ENCODE peak calls at places on chromosomes 7 and 10, in ten cellular contexts. L is heart left ventricle, M is PC-3, C is GM13976, P is epithelial cell of esophagus, E is A549, T is OCI-LY7, Z is left ventricle myocardium inferior, I is cardiac fibroblast, D is astrocyte of the spinal cord. O is an unnamed sample.

GRCh38 chr7:115135769-115136410 is 214.0 kb downstream of the MDFIC start:
- DNase-seq in P (peak), M (peak), E (no peak), Z (no peak), C (no peak), D (peak), L (no peak), T (no peak), I (no peak), O (no peak)

GRCh38 chr7:75892634-75893272 is 13.9 kb downstream of the RHBDD2 start:
- DNase-seq in E (no peak), D (no peak), Z (peak), T (no peak), L (peak), I (peak), M (no peak), C (no peak), P (peak), O (no peak)

GRCh38 chr10:61438141-61438984 is 14.8 kb downstream of the TMEM26 start:
- DNase-seq in C (no peak), P (no peak), D (peak), L (no peak), E (no peak), Z (no peak), T (no peak), I (peak), M (peak), O (peak)

GRCh38 chr10:62071846-62072281 is 170.4 kb downstream of the ARID5B start:
- DNase-seq in L (no peak), D (peak), Z (no peak), C (no peak), T (no peak), E (no peak), I (peak), M (peak), P (no peak), O (no peak)

GRCh38 chr10:79066460-79067240 is 2.1 kb upstream of the ZMIZ1 start:
- DNase-seq in I (peak), D (peak), T (no peak), P (peak), Z (no peak), C (peak), M (peak), E (peak), L (peak), O (no peak)

GRCh38 chr7:14449291-14449690 is 453.3 kb downstream of the DGKB start:
- DNase-seq in D (no peak), L (no peak), E (no peak), T (no peak), M (no peak), P (no peak), C (no peak), I (no peak), Z (no peak), O (no peak)

GRCh38 chr7:154390961-154391360 is 338.8 kb downstream of the DPP6 start:
- DNase-seq in C (no peak), T (no peak), Z (no peak), L (no peak), M (no peak), P (no peak), E (no peak), I (no peak), D (no peak), O (no peak)

GRCh38 chr7:39353615-39354376 is 212.4 kb upstream of the YAE1 start:
- DNase-seq in M (no peak), L (no peak), T (no peak), Z (peak), D (peak), C (no peak), I (peak), P (peak), E (no peak), O (no peak)

GRCh38 chr7:46948776-46949175 is 633.1 kb downstream of the TNS3 start:
- DNase-seq in C (no peak), I (no peak), Z (no peak), M (no peak), P (no peak), L (no peak), E (no peak), D (no peak), T (no peak), O (no peak)

GRCh38 chr7:124843336-124843735 is 77.7 kb upstream of the GPR37 start:
- DNase-seq in Z (no peak), D (no peak), L (no peak), E (no peak), T (no peak), P (no peak), I (no peak), C (no peak), M (no peak), O (no peak)

GRCh38 chr7:108294595-108294994 is 161.6 kb downstream of the NRCAM start:
- DNase-seq in L (no peak), Z (no peak), I (peak), E (no peak), D (no peak), C (peak), T (peak), M (no peak), P (no peak), O (no peak)

GRCh38 chr10:59362991-59363390 is 642 bp upstream of the FAM13C start:
- DNase-seq in D (peak), P (peak), E (no peak), C (no peak), Z (peak), M (peak), L (peak), I (peak), T (no peak), O (no peak)

GRCh38 chr10:30821994-30822692 is 192.6 kb upstream of the LYZL2 start:
- DNase-seq in T (no peak), I (no peak), D (no peak), L (no peak), C (no peak), Z (no peak), M (no peak), P (no peak), E (no peak), O (no peak)

GRCh38 chr10:83961620-83962019 is 177.7 kb upstream of the GHITM start:
- DNase-seq in Z (no peak), D (no peak), T (no peak), I (no peak), E (no peak), C (no peak), M (no peak), P (no peak), L (no peak), O (no peak)
- TF ChIP-seq CTCF in Z (no peak), D (no peak), T (no peak), I (no peak), E (no peak), C (no peak), M (no peak), P (no peak), L (no peak), O (no peak)

GRCh38 chr7:100057006-100057405 is 7.4 kb downstream of the ZSCAN21 start:
- DNase-seq in C (no peak), P (no peak), Z (no peak), L (no peak), D (no peak), I (no peak), T (no peak), E (no peak), M (no peak), O (no peak)

GRCh38 chr7:100048680-100049079 is 894 bp upstream of the ZSCAN21 start:
- DNase-seq in D (no peak), E (no peak), L (no peak), I (no peak), C (no peak), T (no peak), M (no peak), P (peak), Z (no peak), O (no peak)

GRCh38 chr7:100049441-100050291 is at the start of gene ZSCAN21:
- DNase-seq in Z (peak), E (peak), T (peak), D (peak), P (peak), I (peak), C (peak), M (peak), L (peak), O (peak)

GRCh38 chr7:100051611-100052010 is 2.0 kb downstream of the ZSCAN21 start:
- DNase-seq in M (no peak), I (no peak), Z (no peak), P (no peak), D (no peak), E (no peak), C (no peak), L (no peak), T (no peak), O (no peak)

GRCh38 chr7:100053201-100053600 is 3.6 kb downstream of the ZSCAN21 start:
- DNase-seq in P (peak), I (peak), Z (no peak), M (peak), L (no peak), C (peak), E (peak), T (peak), D (peak), O (peak)
- TF ChIP-seq CTCF in P (peak), I (peak), Z (peak), M (peak), L (peak), C (no peak), E (peak), T (peak), D (peak), O (peak)

GRCh38 chr10:43118631-43119415 is 19.4 kb upstream of the CSGALNACT2 start:
- DNase-seq in T (no peak), D (no peak), Z (no peak), M (no peak), E (no peak), P (no peak), I (no peak), L (peak), C (no peak), O (no peak)

GRCh38 chr10:43117777-43118583 is 20.3 kb upstream of the CSGALNACT2 start:
- DNase-seq in I (no peak), L (peak), C (no peak), Z (no peak), M (no peak), T (no peak), P (no peak), D (no peak), E (no peak), O (no peak)

GRCh38 chr10:43120948-43121290 is 17.3 kb upstream of the CSGALNACT2 start:
- DNase-seq in Z (no peak), I (peak), L (peak), E (no peak), P (no peak), C (peak), M (no peak), D (no peak), T (peak), O (no peak)

GRCh38 chr10:43120116-43120947 is 17.9 kb upstream of the CSGALNACT2 start:
- DNase-seq in Z (no peak), I (no peak), T (no peak), P (no peak), C (no peak), L (peak), E (no peak), D (no peak), M (no peak), O (no peak)

DNA sequence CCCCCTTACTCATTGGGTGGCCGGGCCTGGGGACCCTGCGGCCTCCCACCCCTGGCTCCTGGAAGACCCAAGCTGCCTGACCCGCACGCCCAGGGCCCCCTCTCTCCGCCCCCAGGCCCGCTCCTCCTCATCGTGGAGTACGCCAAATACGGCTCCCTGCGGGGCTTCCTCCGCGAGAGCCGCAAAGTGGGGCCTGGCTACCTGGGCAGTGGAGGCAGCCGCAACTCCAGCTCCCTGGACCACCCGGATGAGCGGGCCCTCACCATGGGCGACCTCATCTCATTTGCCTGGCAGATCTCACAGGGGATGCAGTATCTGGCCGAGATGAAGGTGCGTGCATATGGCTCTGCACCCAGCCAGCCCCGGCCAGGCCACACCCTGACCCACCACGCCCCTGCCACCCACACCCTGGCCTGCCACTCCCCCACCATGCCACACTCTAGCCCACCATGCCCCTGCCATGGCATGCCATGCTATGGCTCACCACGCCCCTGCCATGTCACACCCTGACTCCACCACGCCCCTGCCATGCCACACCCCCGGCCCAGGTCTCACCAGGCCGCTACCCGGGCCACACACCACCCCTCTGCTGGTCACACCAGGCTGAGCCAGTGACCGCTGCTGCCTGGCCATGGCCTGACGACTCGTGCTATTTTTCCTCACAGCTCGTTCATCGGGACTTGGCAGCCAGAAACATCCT is 18.7 kb upstream of the CSGALNACT2 start:
- DNase-seq in C (no peak), I (no peak), P (no peak), E (no peak), T (no peak), L (peak), Z (no peak), D (no peak), M (no peak), O (no peak)
- TF ChIP-seq CTCF in C (no peak), I (no peak), P (no peak), E (no peak), T (no peak), L (no peak), Z (no peak), D (no peak), M (no peak), O (no peak)

DNA sequence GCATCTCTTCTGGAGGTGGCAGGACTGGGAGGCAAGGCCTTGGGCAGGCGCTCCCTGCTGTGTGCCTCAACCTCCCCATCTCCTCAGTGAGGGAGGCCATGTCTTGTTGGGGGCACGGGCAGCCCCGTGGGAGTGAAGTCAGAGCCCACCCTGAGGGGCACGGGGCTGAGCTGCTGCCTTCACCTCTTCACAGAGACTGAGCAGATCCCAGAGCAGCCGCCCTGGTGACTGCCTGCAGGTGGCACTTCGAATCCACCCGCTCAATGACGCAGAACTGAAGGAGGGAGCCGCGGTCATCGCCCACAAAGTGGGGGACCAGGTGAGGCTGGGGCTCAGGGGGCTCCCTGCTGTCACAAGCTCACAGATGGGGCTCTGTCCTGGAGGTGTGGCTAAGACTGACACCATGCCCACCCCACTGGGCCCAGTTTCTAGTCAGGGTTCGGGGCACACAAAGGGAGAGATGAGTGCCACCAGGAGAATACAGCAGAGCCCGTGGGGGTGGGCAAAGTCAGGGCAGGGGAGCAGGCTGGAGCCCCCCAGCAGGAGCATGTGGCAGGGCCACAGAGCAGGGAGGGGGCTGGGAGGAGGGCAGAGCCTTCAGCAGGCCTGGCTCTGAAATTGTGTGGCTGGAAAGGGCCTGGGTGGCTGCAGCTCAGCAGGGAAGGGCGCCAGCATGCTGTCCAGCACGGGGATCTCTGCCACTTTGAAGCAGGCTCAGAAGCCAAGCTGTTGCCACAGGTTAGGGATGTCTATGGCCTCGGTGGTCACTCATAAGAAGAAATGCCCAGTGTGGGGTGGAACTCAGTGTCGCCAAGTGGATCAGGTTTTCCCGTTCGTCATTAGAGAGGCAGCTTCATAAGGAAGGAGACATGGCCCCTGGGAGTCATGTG is 18.8 kb upstream of the CHST12 start:
- DNase-seq in M (no peak), D (no peak), P (peak), L (no peak), Z (no peak), C (no peak), E (no peak), T (no peak), I (no peak), O (no peak)
- TF ChIP-seq CTCF in M (no peak), D (peak), P (peak), L (no peak), Z (no peak), C (no peak), E (no peak), T (peak), I (no peak), O (no peak)

O was measured in AG09319.